ENCODE peak calls at places on chromosomes 2 and 18, in eight cellular contexts. R is Peyer's patch; I is K562; F is HL-60; O is fibroblast of lung; C is CD4-positive, alpha-beta T cell; Q is pancreas; V is neural progenitor cell. D is an unnamed sample.

GRCh38 chr2:168948621-168949212 is 47.6 kb downstream of the G6PC2 start:
- DNase-seq in F (no peak), O (peak; percentile 5), R (no peak), I (peak; percentile 65), Q (no peak), C (no peak), V (peak; percentile 37), D (peak; percentile 14)

GRCh38 chr2:237269121-237269875 is 144.7 kb downstream of the COL6A3 start:
- DNase-seq in F (no peak), I (no peak), R (no peak), O (no peak), C (no peak), Q (no peak), V (no peak), D (no peak)

GRCh38 chr2:240877460-240878340 is 9.1 kb downstream of the AGXT start:
- DNase-seq in F (no peak), Q (peak; percentile 43), V (no peak), R (no peak), I (no peak), O (no peak), C (peak; percentile 27), D (no peak)

GRCh38 chr2:240401308-240401707 is 34.2 kb upstream of the GPC1 start:
- DNase-seq in Q (no peak), F (no peak), V (no peak), I (no peak), R (peak; percentile 20), O (no peak), C (peak; percentile 16), D (no peak)

GRCh38 chr2:168118733-168119518 is 128.5 kb downstream of the STK39 start:
- DNase-seq in O (peak; percentile 88), V (peak; percentile 90), Q (no peak), R (no peak), F (no peak), C (no peak), I (peak; percentile 32), D (peak; percentile 52)

GRCh38 chr2:32862269-32863055 is 84.3 kb upstream of the LTBP1 start:
- DNase-seq in V (no peak), C (no peak), Q (no peak), I (no peak), F (no peak), O (no peak), R (no peak), D (no peak)

GRCh38 chr18:59272971-59273935 is at the start of gene RAX:
- DNase-seq in R (no peak), O (no peak), V (peak; percentile 96), C (no peak), I (peak; percentile 78), F (no peak), Q (no peak), D (no peak)

GRCh38 chr18:48750485-48751175 is 200.1 kb downstream of the SMAD7 start:
- DNase-seq in Q (no peak), F (no peak), C (no peak), O (no peak), V (no peak), I (no peak), R (no peak), D (no peak)

GRCh38 chr18:43587538-43588153 is 310.4 kb upstream of the SYT4 start:
- DNase-seq in R (no peak), Q (no peak), O (peak; percentile 64), I (peak; percentile 3), C (no peak), V (peak; percentile 37), F (no peak), D (peak; percentile 18)

GRCh38 chr2:111030271-111030891 is 90.3 kb upstream of the BCL2L11 start:
- DNase-seq in R (no peak), O (no peak), C (no peak), F (no peak), I (no peak), V (no peak), Q (no peak), D (no peak)

GRCh38 chr2:174587607-174588006 is 10.0 kb downstream of the WIPF1 start:
- DNase-seq in I (no peak), F (no peak), R (no peak), O (no peak), C (no peak), V (no peak), Q (no peak), D (no peak)

GRCh38 chr18:28588884-28589549 is 412.1 kb upstream of the CDH2 start:
- DNase-seq in O (no peak), V (no peak), I (no peak), R (no peak), C (no peak), F (no peak), Q (no peak), D (no peak)

GRCh38 chr18:56576826-56577573 is 61.4 kb downstream of the TXNL1 start:
- DNase-seq in Q (no peak), V (no peak), F (no peak), O (no peak), C (no peak), R (no peak), I (no peak), D (no peak)

GRCh38 chr2:241947876-241948275 is 78.3 kb downstream of the RTP5 start:
- DNase-seq in F (no peak), C (no peak), R (peak; percentile 15), V (no peak), O (no peak), Q (no peak), I (no peak), D (no peak)

GRCh38 chr2:196939381-196939780 is 12.9 kb upstream of the PGAP1 start:
- DNase-seq in Q (no peak), R (no peak), V (no peak), F (no peak), O (peak; percentile 39), C (no peak), I (no peak), D (peak; percentile 47)

GRCh38 chr2:118417417-118418125 is 329.3 kb downstream of the INSIG2 start:
- DNase-seq in C (no peak), R (no peak), F (no peak), V (no peak), O (peak; percentile 8), I (no peak), Q (no peak), D (peak; percentile 54)

GRCh38 chr18:47595816-47596501 is 334.5 kb downstream of the SMAD2 start:
- DNase-seq in Q (no peak), F (no peak), V (peak; percentile 28), O (no peak), R (peak; percentile 56), I (peak; percentile 48), C (no peak), D (no peak)

GRCh38 chr2:218859556-218859993 is at the start of gene WNT6:
- DNase-seq in O (no peak), V (peak; percentile 80), C (peak; percentile 36), I (no peak), F (no peak), Q (peak; percentile 68), R (no peak), D (no peak)

GRCh38 chr2:189274412-189274811 is 94.9 kb upstream of the COL5A2 start:
- DNase-seq in V (no peak), O (no peak), F (no peak), C (no peak), R (no peak), Q (no peak), I (no peak), D (no peak)

GRCh38 chr2:189281151-189281550 is 101.6 kb upstream of the COL5A2 start:
- DNase-seq in Q (no peak), R (no peak), I (no peak), O (peak; percentile 76), V (no peak), C (no peak), F (no peak), D (no peak)

GRCh38 chr2:189273734-189274133 is 94.2 kb upstream of the COL5A2 start:
- DNase-seq in I (no peak), O (no peak), C (no peak), R (no peak), F (no peak), Q (no peak), V (no peak), D (no peak)

GRCh38 chr2:189276277-189276676 is 96.7 kb upstream of the COL5A2 start:
- DNase-seq in V (no peak), C (no peak), R (no peak), F (no peak), Q (no peak), O (peak; percentile 98), I (no peak), D (peak; percentile 82)
- TF ChIP-seq CTCF in V (no peak), C (no peak), R (no peak), F (no peak), Q (no peak), O (no peak), I (no peak), D (no peak)

DNA sequence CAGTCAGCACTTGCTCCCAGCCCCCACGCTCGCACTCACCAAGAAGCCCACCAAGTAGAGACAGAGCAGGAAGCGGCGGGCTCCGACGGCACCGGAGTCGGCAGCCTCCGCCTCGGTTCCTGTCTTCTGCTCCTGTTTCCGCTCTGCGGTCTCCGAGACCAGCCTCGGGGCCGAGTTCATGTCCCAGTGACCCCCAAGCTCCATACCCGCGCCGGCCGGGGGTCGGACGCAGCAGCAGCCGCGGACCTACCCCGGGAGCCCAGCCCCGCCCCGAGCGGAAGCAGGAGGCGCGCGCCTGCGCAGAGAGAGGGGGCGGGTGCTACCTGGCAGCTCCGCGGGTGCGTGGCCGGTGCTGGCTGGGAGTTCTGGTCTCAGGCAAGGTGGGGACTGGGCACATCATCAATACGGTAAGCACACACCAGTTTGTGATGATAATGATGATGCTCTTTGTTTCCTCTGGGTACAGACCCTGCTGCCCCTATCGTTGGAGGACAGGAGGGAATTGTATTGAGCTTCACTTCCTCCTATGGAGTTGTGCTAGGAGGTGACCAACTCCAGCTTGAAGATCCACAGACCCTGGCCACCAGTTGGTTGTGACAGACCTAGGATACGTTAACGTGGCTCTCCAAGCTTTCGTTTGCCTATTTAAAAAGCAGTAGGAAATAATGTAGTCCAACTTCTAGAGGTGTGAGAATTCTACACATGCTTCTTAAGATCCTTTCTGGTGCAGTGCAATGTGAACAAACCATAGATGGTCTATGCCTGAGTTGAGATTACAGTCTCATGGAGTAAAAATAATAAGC is 25.0 kb upstream of the TMEM182 start:
- DNase-seq in F (peak; percentile 59), O (peak; percentile 53), V (peak; percentile 90), C (peak; percentile 86), Q (peak; percentile 96), R (peak; percentile 92), I (peak; percentile 94), D (peak; percentile 23)
- H3K27ac ChIP-seq in F (peak overlapping the region; percentile 75), O (no peak overlapping the region), V (no peak overlapping the region), C (peak overlapping the region; percentile 26), Q (peak overlapping the region; percentile 88), R (peak overlapping the region; percentile 80), I (peak overlapping the region; percentile 69), D (no peak overlapping the region)

GRCh38 chr2:232422051-232422450 is 15.4 kb downstream of the ALPG start:
- DNase-seq in I (no peak), C (no peak), F (no peak), O (no peak), R (no peak), Q (no peak), V (no peak), D (no peak)
- H3K27me3 ChIP-seq in I (peaks cover 18% of the 10 kb centered on the region), C (peaks cover 42% of the 10 kb centered on the region), F (peaks cover 41% of the 10 kb centered on the region), O (peaks cover 50% of the 10 kb centered on the region), R (no peaks in the 10 kb centered on the region), Q (peaks cover 22% of the 10 kb centered on the region), V (peaks cover 91% of the 10 kb centered on the region), D (peaks cover 91% of the 10 kb centered on the region)

DNA sequence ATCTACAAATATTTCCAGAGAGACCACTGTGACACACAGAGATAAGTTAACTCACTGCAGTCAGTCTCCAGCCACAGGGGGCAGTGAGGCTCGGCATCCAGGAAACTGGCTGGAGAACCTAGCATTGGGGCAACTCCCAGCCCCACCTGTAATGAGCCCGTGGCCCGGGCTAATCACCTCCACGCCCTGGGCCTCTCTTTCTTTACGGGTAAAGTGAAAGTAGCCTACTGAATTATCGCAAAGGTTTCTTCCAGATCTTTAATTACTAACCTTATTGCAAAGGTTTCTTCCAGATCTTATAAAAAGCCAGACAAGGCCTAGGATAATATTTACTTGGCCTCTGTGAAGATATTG is 45.6 kb upstream of the ACAA2 start:
- DNase-seq in V (no peak), R (peak; percentile 84), F (no peak), Q (no peak), I (no peak), O (no peak), C (no peak), D (no peak)
- TF ChIP-seq CTCF in V (no peak), R (no peak), F (no peak), Q (no peak), I (no peak), O (no peak), C (no peak), D (no peak)

D was measured in foreskin keratinocyte.